ENCODE peak calls at places on chromosomes 3 and 15, in eight cellular contexts. P is brain pericyte; G is hypothalamus; T is T follicular helper cell; H is endothelial cell; N is psoas muscle; I is CD8-positive, alpha-beta memory T cell; X is neural crest cell. W is an unnamed sample.

GRCh38 chr3:43286886-43287301 is 554 bp downstream of the SNRK start:
- DNase-seq in I (no peak), H (peak; percentile 8), P (no peak), G (no peak), T (peak; percentile 8), N (no peak), X (peak; percentile 11), W (peak; percentile 38)

GRCh38 chr15:33126559-33127290 is 67.8 kb downstream of the FMN1 start:
- DNase-seq in X (no peak), G (no peak), N (peak; percentile 68), I (no peak), T (peak; percentile 29), P (peak; percentile 77), H (peak; percentile 35), W (peak; percentile 67)

GRCh38 chr3:32817195-32817560 is 619 bp upstream of the TRIM71 start:
- DNase-seq in X (peak; percentile 43), P (no peak), G (no peak), H (peak; percentile 43), T (no peak), N (no peak), I (no peak), W (no peak)

GRCh38 chr15:40782609-40783227 is 12.9 kb downstream of the C15orf62 start:
- DNase-seq in P (no peak), I (peak; percentile 85), X (peak; percentile 37), H (peak; percentile 70), N (no peak), T (peak; percentile 71), G (no peak), W (peak; percentile 80)

GRCh38 chr3:171833775-171834460 is 9.2 kb upstream of the TMEM212 start:
- DNase-seq in P (no peak), T (no peak), I (no peak), X (no peak), H (no peak), N (no peak), G (no peak), W (no peak)

GRCh38 chr3:61239871-61240270 is 11.4 kb downstream of the FHIT start:
- DNase-seq in T (no peak), X (no peak), G (no peak), P (no peak), I (no peak), N (no peak), H (no peak), W (no peak)

GRCh38 chr3:192229866-192230265 is 497.5 kb downstream of the FGF12 start:
- DNase-seq in P (no peak), H (no peak), N (no peak), X (no peak), T (no peak), G (no peak), I (no peak), W (no peak)

GRCh38 chr3:67361323-67361722 is 293.1 kb downstream of the SUCLG2 start:
- DNase-seq in I (no peak), X (no peak), P (no peak), T (no peak), N (no peak), G (no peak), H (no peak), W (no peak)

GRCh38 chr3:58535531-58536500 is 1.2 kb downstream of the ACOX2 start:
- DNase-seq in T (no peak), N (no peak), X (no peak), P (no peak), H (no peak), G (no peak), I (no peak), W (no peak)

GRCh38 chr3:30680789-30681188 is 74.4 kb downstream of the TGFBR2 start:
- DNase-seq in H (no peak), G (peak; percentile 19), P (no peak), T (no peak), I (no peak), N (no peak), X (peak; percentile 39), W (no peak)

GRCh38 chr3:170054204-170054603 is 16.4 kb downstream of the GPR160 start:
- DNase-seq in X (no peak), I (no peak), G (no peak), T (no peak), H (no peak), N (no peak), P (no peak), W (no peak)

GRCh38 chr15:45618813-45619212 is 16.0 kb upstream of the SQOR start:
- DNase-seq in N (no peak), P (no peak), X (no peak), H (no peak), T (no peak), G (no peak), I (no peak), W (no peak)

GRCh38 chr15:96093063-96093462 is 237.4 kb upstream of the NR2F2 start:
- DNase-seq in N (no peak), I (no peak), P (no peak), T (no peak), H (no peak), G (no peak), X (no peak), W (no peak)

GRCh38 chr15:81001180-81002003 is 669 bp downstream of the TLNRD1 start:
- DNase-seq in G (peak; percentile 67), T (peak; percentile 27), H (peak; percentile 51), X (peak; percentile 37), I (peak; percentile 67), P (no peak), N (peak; percentile 62), W (peak; percentile 34)

GRCh38 chr15:70627734-70628541 is 135.4 kb downstream of the UACA start:
- DNase-seq in N (no peak), H (no peak), T (no peak), I (no peak), P (peak; percentile 95), X (no peak), G (no peak), W (no peak)

GRCh38 chr3:33061782-33062181 is 35.2 kb downstream of the GLB1 start:
- DNase-seq in N (no peak), P (no peak), H (no peak), I (peak; percentile 68), G (no peak), T (no peak), X (no peak), W (no peak)

GRCh38 chr3:30511524-30512278 is 94.7 kb upstream of the TGFBR2 start:
- DNase-seq in N (peak; percentile 20), G (no peak), T (no peak), X (no peak), H (no peak), P (no peak), I (no peak), W (no peak)

GRCh38 chr3:117622130-117622841 is 912.7 kb downstream of the TUSC7 start:
- DNase-seq in H (peak; percentile 14), X (no peak), T (no peak), N (no peak), I (no peak), P (no peak), G (no peak), W (no peak)

GRCh38 chr3:115834068-115834467 is 210.8 kb downstream of the GAP43 start:
- DNase-seq in T (no peak), G (no peak), N (no peak), H (no peak), X (no peak), I (no peak), P (no peak), W (no peak)

GRCh38 chr15:70533931-70534742 is 229.2 kb downstream of the UACA start:
- DNase-seq in T (no peak), N (no peak), H (no peak), I (no peak), P (no peak), G (no peak), X (no peak), W (no peak)

GRCh38 chr15:92159906-92160841 is 233.5 kb upstream of the ST8SIA2 start:
- DNase-seq in N (no peak), H (no peak), T (no peak), X (no peak), G (no peak), P (no peak), I (no peak), W (no peak)

GRCh38 chr15:38554354-38554753 is 10.3 kb downstream of the RASGRP1 start:
- DNase-seq in G (no peak), P (no peak), H (no peak), I (no peak), T (peak; percentile 37), N (no peak), X (no peak), W (no peak)

GRCh38 chr3:15654891-15655290 is 53.3 kb downstream of the BTD start:
- DNase-seq in T (no peak), I (no peak), H (no peak), N (no peak), P (no peak), G (no peak), X (no peak), W (no peak)

GRCh38 chr3:12513694-12514446 is 29.6 kb downstream of the TSEN2 start:
- DNase-seq in N (peak; percentile 27), I (no peak), X (no peak), G (no peak), H (no peak), T (no peak), P (no peak), W (no peak)

GRCh38 chr15:85324202-85324601 is 56.2 kb upstream of the AKAP13 start:
- DNase-seq in P (no peak), N (no peak), X (no peak), T (no peak), I (no peak), H (no peak), G (no peak), W (no peak)

GRCh38 chr3:12175844-12176453 is 17.2 kb upstream of the TIMP4 start:
- DNase-seq in I (no peak), H (peak; percentile 71), X (peak; percentile 62), T (no peak), N (peak; percentile 64), P (no peak), G (peak; percentile 31), W (no peak)

GRCh38 chr3:37766797-37767776 is 94.6 kb upstream of the CTDSPL start:
- DNase-seq in P (no peak), N (no peak), H (no peak), I (no peak), G (no peak), T (no peak), X (no peak), W (no peak)

W was measured in T-cell.